ENCODE peak calls at places on chromosomes 16 and 17, in ten cellular contexts. Q is left lung, E is SK-N-SH, J is colonic mucosa, N is stomach, M is endothelial cell of umbilical vein, R is tibial artery, L is endodermal cell, O is GM23248, V is adrenal gland. A is an unnamed sample.

GRCh38 chr17:64315032-64315490 is 52.0 kb upstream of the TEX2 start:
- DNase-seq in E (no peak), N (peak; percentile 79), M (peak; percentile 90), J (peak; percentile 69), R (peak; percentile 95), V (peak; percentile 80), Q (peak; percentile 75), O (peak; percentile 64), L (no peak), A (no peak)

GRCh38 chr17:17305282-17305801 is 2.2 kb downstream of the NT5M start:
- DNase-seq in N (no peak), M (no peak), Q (peak; percentile 39), V (peak; percentile 8), E (peak; percentile 73), R (no peak), J (peak; percentile 30), L (no peak), O (no peak), A (peak; percentile 59)

GRCh38 chr16:2004795-2005517 is 4.7 kb downstream of the ZNF598 start:
- DNase-seq in J (no peak), V (no peak), M (no peak), E (no peak), N (no peak), O (peak; percentile 27), Q (no peak), L (no peak), R (no peak), A (no peak)

GRCh38 chr16:55508941-55509920 is at the start of gene LPCAT2:
- DNase-seq in M (peak; percentile 90), N (peak; percentile 91), R (peak; percentile 83), Q (peak; percentile 91), L (peak; percentile 98), V (peak; percentile 88), O (peak; percentile 93), E (peak; percentile 94), J (peak; percentile 94), A (peak; percentile 65)

GRCh38 chr17:50203589-50204345 is 2.3 kb upstream of the COL1A1 start:
- DNase-seq in V (no peak), J (no peak), Q (peak; percentile 68), M (no peak), O (peak; percentile 99), N (no peak), E (no peak), R (peak; percentile 20), L (no peak), A (no peak)

GRCh38 chr17:50542795-50543774 is 3.9 kb upstream of the SPATA20 start:
- DNase-seq in R (no peak), E (no peak), V (peak; percentile 92), O (peak; percentile 63), L (peak; percentile 60), N (peak; percentile 94), Q (peak; percentile 81), M (no peak), J (peak; percentile 89), A (no peak)

GRCh38 chr17:31225831-31226230 is 71.2 kb downstream of the OMG start:
- DNase-seq in M (no peak), E (no peak), V (no peak), O (no peak), R (no peak), J (no peak), Q (no peak), L (no peak), N (no peak), A (no peak)

GRCh38 chr17:49887086-49887743 is 39.3 kb upstream of the TAC4 start:
- DNase-seq in J (no peak), M (no peak), Q (peak; percentile 78), R (no peak), O (no peak), E (no peak), N (peak; percentile 43), V (peak; percentile 16), L (peak; percentile 95), A (no peak)

GRCh38 chr16:83744521-83744981 is 63.2 kb upstream of the HSBP1 start:
- DNase-seq in E (no peak), M (no peak), J (no peak), O (peak; percentile 53), R (peak; percentile 65), Q (peak; percentile 63), N (no peak), V (peak; percentile 59), L (peak; percentile 67), A (no peak)

GRCh38 chr17:72590382-72590781 is 469.6 kb downstream of the SOX9 start:
- DNase-seq in O (peak; percentile 92), L (no peak), R (no peak), N (no peak), Q (no peak), M (no peak), V (no peak), J (no peak), E (no peak), A (no peak)

GRCh38 chr17:72592242-72592966 is 471.6 kb downstream of the SOX9 start:
- DNase-seq in L (peak; percentile 98), O (peak; percentile 90), R (no peak), N (peak; percentile 84), V (no peak), M (no peak), Q (peak; percentile 64), J (peak; percentile 85), E (peak; percentile 99), A (no peak)

GRCh38 chr17:72592967-72593325 is 472.1 kb downstream of the SOX9 start:
- DNase-seq in E (no peak), N (no peak), O (no peak), V (no peak), Q (no peak), J (no peak), L (no peak), M (no peak), R (no peak), A (no peak)

GRCh38 chr17:72591500-72592241 is 470.9 kb downstream of the SOX9 start:
- DNase-seq in O (peak; percentile 59), J (peak; percentile 32), N (no peak), V (no peak), Q (no peak), M (no peak), E (peak; percentile 78), L (peak; percentile 81), R (no peak), A (no peak)

GRCh38 chr17:72590882-72591499 is 470.2 kb downstream of the SOX9 start:
- DNase-seq in Q (no peak), O (peak; percentile 29), J (peak; percentile 58), E (no peak), M (no peak), V (no peak), L (no peak), R (no peak), N (no peak), A (no peak)
- H3K4me1 ChIP-seq in Q (peaks cover 14% of the 10 kb centered on the region), O (peaks cover 14% of the 10 kb centered on the region), J (no peaks in the 10 kb centered on the region), E (peaks cover 14% of the 10 kb centered on the region), M (peaks cover 4% of the 10 kb centered on the region), V (peaks cover 10% of the 10 kb centered on the region), L (peaks cover 3% of the 10 kb centered on the region), R (peaks cover 20% of the 10 kb centered on the region), N (peaks cover 34% of the 10 kb centered on the region), A (peaks cover 10% of the 10 kb centered on the region)

GRCh38 chr16:28130099-28131088 is 66.9 kb upstream of the GSG1L start:
- DNase-seq in N (no peak), L (no peak), O (peak; percentile 60), Q (no peak), V (no peak), R (no peak), E (no peak), M (no peak), J (no peak), A (no peak)
- H3K27ac ChIP-seq in N (peak overlapping the region; percentile 33), L (peak overlapping the region; percentile 21), O (peak overlapping the region; percentile 71), Q (peak overlapping the region; percentile 76), V (no peak overlapping the region), R (peak overlapping the region; percentile 49), E (no peak overlapping the region), M (no peak overlapping the region), J (peak overlapping the region; percentile 18), A (no peak overlapping the region)

DNA sequence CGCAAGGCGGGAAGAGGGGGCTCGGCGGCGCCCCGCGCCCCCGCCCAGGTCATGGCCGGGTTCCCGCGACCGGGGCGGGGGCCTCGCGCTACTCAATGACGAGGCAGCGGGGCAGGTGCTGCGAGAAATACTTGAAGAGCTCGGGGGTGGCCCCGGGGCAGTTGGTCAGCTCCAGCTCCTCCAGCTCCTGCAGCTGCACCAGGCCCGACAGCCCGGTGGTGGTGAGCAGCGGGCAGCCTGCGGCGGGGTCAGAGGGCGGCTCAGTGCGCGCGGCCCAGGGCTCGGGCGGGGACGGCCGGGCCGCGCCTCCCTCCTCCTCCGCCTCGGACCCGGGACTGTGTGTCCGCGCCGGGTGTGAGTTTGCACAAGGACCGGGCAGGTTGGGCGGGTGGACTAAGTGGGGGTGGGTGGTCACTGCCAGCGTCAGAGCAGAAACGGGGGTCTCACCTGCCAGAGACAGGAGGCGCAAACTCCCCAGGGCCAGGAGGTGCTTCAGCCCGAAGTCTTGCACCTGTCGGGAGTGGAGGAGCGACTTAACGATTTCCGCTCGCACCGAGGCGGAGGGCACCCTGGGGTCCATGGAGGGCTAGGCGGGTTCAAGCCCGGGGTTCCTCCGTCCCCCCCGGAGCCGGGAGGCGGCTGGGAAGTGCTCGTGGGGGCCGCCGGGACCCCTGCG is 4.1 kb upstream of the WDR24 start:
- DNase-seq in N (no peak), E (no peak), O (no peak), J (no peak), R (no peak), V (no peak), M (no peak), L (peak; percentile 65), Q (no peak), A (no peak)
- H3K27me3 ChIP-seq in N (peaks cover 11% of the 10 kb centered on the region), E (no peaks in the 10 kb centered on the region), O (peaks cover 19% of the 10 kb centered on the region), J (peaks cover 23% of the 10 kb centered on the region), R (peaks cover 9% of the 10 kb centered on the region), V (peaks cover 27% of the 10 kb centered on the region), M (peaks cover 34% of the 10 kb centered on the region), L (peaks cover 84% of the 10 kb centered on the region), Q (peaks cover 83% of the 10 kb centered on the region), A (no peaks in the 10 kb centered on the region)

GRCh38 chr17:57834146-57834741 is 15.6 kb downstream of the MRPS23 start:
- DNase-seq in O (peak; percentile 91), N (peak; percentile 91), R (peak; percentile 80), V (peak; percentile 86), E (peak; percentile 45), M (no peak), J (no peak), L (peak; percentile 88), Q (no peak), A (no peak)

GRCh38 chr17:57832299-57832698 is 17.5 kb downstream of the MRPS23 start:
- DNase-seq in J (no peak), Q (no peak), L (no peak), E (no peak), V (no peak), O (no peak), M (no peak), N (no peak), R (no peak), A (no peak)

GRCh38 chr17:57833597-57833939 is 16.3 kb downstream of the MRPS23 start:
- DNase-seq in R (no peak), O (no peak), M (no peak), Q (no peak), N (no peak), V (no peak), J (no peak), E (no peak), L (no peak), A (no peak)

GRCh38 chr17:57832711-57833596 is 16.9 kb downstream of the MRPS23 start:
- DNase-seq in Q (peak; percentile 52), E (peak; percentile 77), N (peak; percentile 75), O (peak; percentile 89), J (peak; percentile 64), V (peak; percentile 83), M (peak; percentile 72), R (peak; percentile 70), L (peak; percentile 90), A (peak; percentile 58)

DNA sequence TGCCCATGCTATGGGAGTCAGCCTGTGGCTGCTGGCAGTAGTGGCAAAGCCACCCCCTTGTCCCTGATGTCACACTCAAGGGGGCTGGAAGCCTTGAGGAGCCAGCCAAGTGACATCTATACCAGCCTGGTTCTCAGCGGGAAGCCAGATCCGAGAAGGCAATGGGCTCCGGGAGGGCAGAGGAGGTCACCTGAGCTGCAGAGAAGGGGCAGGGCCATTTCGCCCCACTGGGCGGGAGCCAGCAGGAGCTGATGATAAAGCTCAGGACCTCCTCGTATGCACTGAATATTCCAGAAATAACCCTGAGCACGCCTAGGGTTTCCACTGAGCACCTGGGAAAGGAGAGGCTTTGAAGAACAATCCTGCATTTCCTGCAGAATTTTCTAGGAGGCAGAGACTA is 19.0 kb downstream of the MRPS23 start:
- DNase-seq in M (no peak), O (no peak), R (no peak), Q (no peak), N (no peak), V (no peak), L (peak; percentile 85), J (no peak), E (no peak), A (no peak)
- H3K4me1 ChIP-seq in M (no peaks in the 10 kb centered on the region), O (peaks cover 9% of the 10 kb centered on the region), R (peaks cover 16% of the 10 kb centered on the region), Q (peaks cover 15% of the 10 kb centered on the region), N (peaks cover 10% of the 10 kb centered on the region), V (peaks cover 40% of the 10 kb centered on the region), L (peaks cover 2% of the 10 kb centered on the region), J (no peaks in the 10 kb centered on the region), E (peaks cover 10% of the 10 kb centered on the region), A (no peaks in the 10 kb centered on the region)

A was measured in naive thymus-derived CD4-positive, alpha-beta T cell.